ENCODE peak calls at places on chromosomes 5 and 9, in six cellular contexts. One of them, this sample, is unnamed.

GRCh38 chr5:140075371-140075770 is 32.3 kb upstream of the NRG2 start:
- DNase-seq in frontal cortex: no peak
- DNase-seq in DMS153: no peak
- DNase-seq in LHCN-M2: peak
- DNase-seq in esophagus muscularis mucosa: no peak
- DNase-seq in cardiac muscle cell: no peak
- DNase-seq in this sample: peak

GRCh38 chr5:126633552-126633951 is 32.8 kb downstream of the PHAX start:
- DNase-seq in frontal cortex: no peak
- DNase-seq in DMS153: no peak
- DNase-seq in LHCN-M2: no peak
- DNase-seq in esophagus muscularis mucosa: no peak
- DNase-seq in cardiac muscle cell: no peak
- DNase-seq in this sample: no peak

GRCh38 chr5:14112998-14113652 is 30.0 kb upstream of the TRIO start:
- DNase-seq in frontal cortex: no peak
- DNase-seq in DMS153: no peak
- DNase-seq in LHCN-M2: no peak
- DNase-seq in esophagus muscularis mucosa: no peak
- DNase-seq in cardiac muscle cell: no peak
- DNase-seq in this sample: no peak

GRCh38 chr5:73067213-73067612 is 53.2 kb upstream of the TMEM171 start:
- DNase-seq in frontal cortex: no peak
- DNase-seq in DMS153: no peak
- DNase-seq in LHCN-M2: peak
- DNase-seq in esophagus muscularis mucosa: no peak
- DNase-seq in cardiac muscle cell: no peak
- DNase-seq in this sample: no peak

GRCh38 chr5:32059779-32060178 is 114.3 kb downstream of the GOLPH3 start:
- DNase-seq in frontal cortex: no peak
- DNase-seq in DMS153: no peak
- DNase-seq in LHCN-M2: no peak
- DNase-seq in esophagus muscularis mucosa: no peak
- DNase-seq in cardiac muscle cell: no peak
- DNase-seq in this sample: no peak

GRCh38 chr9:136438909-136439549 is 616 bp downstream of the INPP5E start:
- DNase-seq in frontal cortex: peak
- DNase-seq in DMS153: no peak
- DNase-seq in LHCN-M2: peak
- DNase-seq in esophagus muscularis mucosa: no peak
- DNase-seq in cardiac muscle cell: peak
- DNase-seq in this sample: no peak

GRCh38 chr5:65364907-65365306 is 116.8 kb downstream of the ADAMTS6 start:
- DNase-seq in frontal cortex: no peak
- DNase-seq in DMS153: no peak
- DNase-seq in LHCN-M2: peak
- DNase-seq in esophagus muscularis mucosa: no peak
- DNase-seq in cardiac muscle cell: no peak
- DNase-seq in this sample: no peak

GRCh38 chr5:16894236-16895057 is 41.6 kb downstream of the MYO10 start:
- DNase-seq in frontal cortex: no peak
- DNase-seq in DMS153: peak
- DNase-seq in LHCN-M2: peak
- DNase-seq in esophagus muscularis mucosa: no peak
- DNase-seq in cardiac muscle cell: peak
- DNase-seq in this sample: no peak

GRCh38 chr5:176543428-176544182 is 5.5 kb upstream of the CDHR2 start:
- DNase-seq in frontal cortex: peak
- DNase-seq in DMS153: peak
- DNase-seq in LHCN-M2: peak
- DNase-seq in esophagus muscularis mucosa: no peak
- DNase-seq in cardiac muscle cell: peak
- DNase-seq in this sample: peak

GRCh38 chr5:61159070-61159469 is 3.2 kb downstream of the SMIM15 start:
- DNase-seq in frontal cortex: no peak
- DNase-seq in DMS153: no peak
- DNase-seq in LHCN-M2: no peak
- DNase-seq in esophagus muscularis mucosa: no peak
- DNase-seq in cardiac muscle cell: no peak
- DNase-seq in this sample: no peak

GRCh38 chr9:119941081-119941480 is 571.8 kb upstream of the BRINP1 start:
- DNase-seq in frontal cortex: no peak
- DNase-seq in DMS153: no peak
- DNase-seq in LHCN-M2: no peak
- DNase-seq in esophagus muscularis mucosa: no peak
- DNase-seq in cardiac muscle cell: no peak
- DNase-seq in this sample: no peak

GRCh38 chr9:38106488-38106887 is 37.5 kb upstream of the SHB start:
- DNase-seq in frontal cortex: no peak
- DNase-seq in DMS153: peak
- DNase-seq in LHCN-M2: no peak
- DNase-seq in esophagus muscularis mucosa: no peak
- DNase-seq in cardiac muscle cell: no peak
- DNase-seq in this sample: no peak

GRCh38 chr9:92746567-92747458 is 17.8 kb downstream of the BICD2 start:
- DNase-seq in frontal cortex: no peak
- DNase-seq in DMS153: no peak
- DNase-seq in LHCN-M2: peak
- DNase-seq in esophagus muscularis mucosa: no peak
- DNase-seq in cardiac muscle cell: no peak
- DNase-seq in this sample: no peak

GRCh38 chr5:32506251-32506661 is 61.7 kb upstream of the ZFR start:
- DNase-seq in frontal cortex: no peak
- DNase-seq in DMS153: peak
- DNase-seq in LHCN-M2: peak
- DNase-seq in esophagus muscularis mucosa: no peak
- DNase-seq in cardiac muscle cell: no peak
- DNase-seq in this sample: peak

GRCh38 chr9:111036946-111037743 is 1.1 kb downstream of the LPAR1 start:
- DNase-seq in frontal cortex: no peak
- DNase-seq in DMS153: no peak
- DNase-seq in LHCN-M2: peak
- DNase-seq in esophagus muscularis mucosa: no peak
- DNase-seq in cardiac muscle cell: no peak
- DNase-seq in this sample: no peak

GRCh38 chr9:22649384-22649783 is 202.8 kb downstream of the DMRTA1 start:
- DNase-seq in frontal cortex: no peak
- DNase-seq in DMS153: no peak
- DNase-seq in LHCN-M2: no peak
- DNase-seq in esophagus muscularis mucosa: no peak
- DNase-seq in cardiac muscle cell: no peak
- DNase-seq in this sample: no peak

GRCh38 chr9:131204285-131204684 is 72.0 kb downstream of the FAM78A start:
- DNase-seq in frontal cortex: no peak
- DNase-seq in DMS153: no peak
- DNase-seq in LHCN-M2: no peak
- DNase-seq in esophagus muscularis mucosa: no peak
- DNase-seq in cardiac muscle cell: no peak
- DNase-seq in this sample: no peak

GRCh38 chr5:142674438-142675210 is 11.3 kb downstream of the FGF1 start:
- DNase-seq in frontal cortex: no peak
- DNase-seq in DMS153: no peak
- DNase-seq in LHCN-M2: peak
- DNase-seq in esophagus muscularis mucosa: no peak
- DNase-seq in cardiac muscle cell: peak
- DNase-seq in this sample: no peak

GRCh38 chr5:132764671-132765070 is 12.4 kb downstream of the SEPTIN8 start:
- DNase-seq in frontal cortex: no peak
- DNase-seq in DMS153: no peak
- DNase-seq in LHCN-M2: no peak
- DNase-seq in esophagus muscularis mucosa: no peak
- DNase-seq in cardiac muscle cell: no peak
- DNase-seq in this sample: no peak

GRCh38 chr9:32351845-32352244 is 32.6 kb upstream of the ACO1 start:
- DNase-seq in frontal cortex: no peak
- DNase-seq in DMS153: no peak
- DNase-seq in LHCN-M2: no peak
- DNase-seq in esophagus muscularis mucosa: no peak
- DNase-seq in cardiac muscle cell: peak
- DNase-seq in this sample: peak

GRCh38 chr9:100575765-100576368 is 2.0 kb upstream of the CAVIN4 start:
- DNase-seq in frontal cortex: no peak
- DNase-seq in DMS153: no peak
- DNase-seq in LHCN-M2: peak
- DNase-seq in esophagus muscularis mucosa: no peak
- DNase-seq in cardiac muscle cell: no peak
- DNase-seq in this sample: no peak

GRCh38 chr5:10442581-10442980 is 902 bp downstream of the ROPN1L start:
- DNase-seq in frontal cortex: no peak
- DNase-seq in DMS153: no peak
- DNase-seq in LHCN-M2: peak
- DNase-seq in esophagus muscularis mucosa: no peak
- DNase-seq in cardiac muscle cell: no peak
- DNase-seq in this sample: no peak

GRCh38 chr9:114250235-114250568 is 72.7 kb upstream of the ORM1 start:
- DNase-seq in frontal cortex: peak
- DNase-seq in DMS153: no peak
- DNase-seq in LHCN-M2: no peak
- DNase-seq in esophagus muscularis mucosa: no peak
- DNase-seq in cardiac muscle cell: no peak
- DNase-seq in this sample: no peak

GRCh38 chr9:88759374-88759773 is 224.4 kb downstream of the NXNL2 start:
- DNase-seq in frontal cortex: no peak
- DNase-seq in DMS153: no peak
- DNase-seq in LHCN-M2: no peak
- DNase-seq in esophagus muscularis mucosa: peak
- DNase-seq in cardiac muscle cell: peak
- DNase-seq in this sample: no peak

This sample was measured in SK-MEL-5.